ENCODE peak calls at places on chromosomes 1 and 21, in eight cellular contexts. S, Z, C, Y, V, N, O and X are unnamed samples.

GRCh38 chr1:62946516-62946915 is 162.6 kb downstream of the ATG4C start:
- DNase-seq in S (no peak), Z (no peak), C (no peak), Y (no peak), V (no peak), N (no peak), O (no peak), X (no peak)

GRCh38 chr1:15541231-15541792 is 14.7 kb downstream of the DNAJC16 start:
- DNase-seq in S (no peak), Z (no peak), C (no peak), Y (no peak), V (no peak), N (no peak), O (no peak), X (no peak)

GRCh38 chr1:110953031-110953430 is 10.7 kb downstream of the LRIF1 start:
- DNase-seq in S (no peak), Z (no peak), C (no peak), Y (no peak), V (no peak), N (no peak), O (no peak), X (no peak)

GRCh38 chr1:167221126-167221803 is 579 bp downstream of the POU2F1 start:
- DNase-seq in S (no peak), Z (peak; percentile 14), C (no peak), Y (no peak), V (no peak), N (no peak), O (no peak), X (peak; percentile 61)

GRCh38 chr21:45164838-45165237 is 90.5 kb downstream of the ADARB1 start:
- DNase-seq in S (no peak), Z (no peak), C (no peak), Y (no peak), V (no peak), N (no peak), O (no peak), X (no peak)

GRCh38 chr1:5622412-5622811 is 369.8 kb downstream of the NPHP4 start:
- DNase-seq in S (peak; percentile 84), Z (no peak), C (no peak), Y (no peak), V (no peak), N (no peak), O (no peak), X (no peak)

GRCh38 chr1:236336084-236336483 is 54.3 kb upstream of the ERO1B start:
- DNase-seq in S (no peak), Z (no peak), C (no peak), Y (no peak), V (no peak), N (no peak), O (no peak), X (no peak)

GRCh38 chr1:178397678-178398077 is 99.1 kb downstream of the CLEC20A start:
- DNase-seq in S (no peak), Z (no peak), C (no peak), Y (no peak), V (no peak), N (no peak), O (no peak), X (no peak)

GRCh38 chr21:37845535-37845934 is 70.7 kb downstream of the KCNJ6 start:
- DNase-seq in S (no peak), Z (no peak), C (no peak), Y (no peak), V (no peak), N (no peak), O (no peak), X (no peak)

GRCh38 chr1:198686069-198686728 is 47.4 kb downstream of the PTPRC start:
- DNase-seq in S (peak; percentile 27), Z (no peak), C (no peak), Y (peak; percentile 33), V (no peak), N (no peak), O (no peak), X (no peak)

GRCh38 chr1:67514786-67515185 is 84.6 kb upstream of the SERBP1 start:
- DNase-seq in S (peak; percentile 49), Z (no peak), C (no peak), Y (no peak), V (no peak), N (no peak), O (no peak), X (no peak)

GRCh38 chr1:60809204-60809985 is 273.0 kb upstream of the NFIA start:
- DNase-seq in S (no peak), Z (no peak), C (no peak), Y (no peak), V (no peak), N (no peak), O (no peak), X (no peak)